ENCODE peak calls at places on chromosomes 6 and 20, in nine cellular contexts. G is fibroblast of mammary gland, P is mucosa of descending colon, F is H9, W is PC-9, I is esophagus squamous epithelium, E is AG04450, D is sigmoid colon, K is tibial artery. Q is an unnamed sample.

GRCh38 chr20:20829694-20830093 is 117.2 kb upstream of the RALGAPA2 start:
- DNase-seq in G (no peak), P (no peak), F (no peak), W (no peak), I (no peak), E (no peak), D (no peak), K (no peak), Q (no peak)

GRCh38 chr20:49754596-49754995 is 40.9 kb upstream of the B4GALT5 start:
- DNase-seq in G (no peak), P (no peak), F (no peak), W (no peak), I (no peak), E (no peak), D (no peak), K (no peak), Q (no peak)

GRCh38 chr6:150567823-150568383 is 31.8 kb upstream of the PLEKHG1 start:
- DNase-seq in G (no peak), P (no peak), F (no peak), W (no peak), I (no peak), E (no peak), D (no peak), K (no peak), Q (no peak)

GRCh38 chr6:152268846-152269442 is 368.2 kb downstream of the SYNE1 start:
- DNase-seq in G (peak; percentile 64), P (no peak), F (no peak), W (no peak), I (no peak), E (no peak), D (no peak), K (no peak), Q (no peak)

GRCh38 chr20:57211949-57212889 is 54.2 kb downstream of the BMP7 start:
- DNase-seq in G (peak; percentile 84), P (peak; percentile 36), F (peak; percentile 75), W (peak; percentile 82), I (no peak), E (peak; percentile 44), D (peak; percentile 91), K (no peak), Q (peak; percentile 48)

GRCh38 chr6:170035896-170036295 is 255.0 kb downstream of the DLL1 start:
- DNase-seq in G (no peak), P (no peak), F (no peak), W (no peak), I (no peak), E (no peak), D (peak; percentile 52), K (no peak), Q (peak; percentile 10)

GRCh38 chr6:136528477-136528876 is 21.7 kb downstream of the MAP7 start:
- DNase-seq in G (no peak), P (no peak), F (no peak), W (no peak), I (no peak), E (no peak), D (no peak), K (no peak), Q (no peak)

GRCh38 chr20:37343212-37343993 is 2.5 kb upstream of the SRC start:
- DNase-seq in G (no peak), P (peak; percentile 92), F (no peak), W (peak; percentile 74), I (no peak), E (no peak), D (peak; percentile 64), K (peak; percentile 63), Q (no peak)

GRCh38 chr6:30450908-30451818 is 38.1 kb upstream of the HLA-E start:
- DNase-seq in G (peak; percentile 48), P (peak; percentile 49), F (peak; percentile 49), W (no peak), I (no peak), E (peak; percentile 18), D (peak; percentile 74), K (no peak), Q (no peak)

GRCh38 chr20:45020236-45020886 is 54.0 kb downstream of the STK4 start:
- DNase-seq in G (no peak), P (peak; percentile 57), F (no peak), W (no peak), I (no peak), E (no peak), D (no peak), K (no peak), Q (no peak)

GRCh38 chr6:5656226-5656625 is 350.5 kb downstream of the NRN1 start:
- DNase-seq in G (no peak), P (no peak), F (no peak), W (no peak), I (no peak), E (no peak), D (no peak), K (no peak), Q (no peak)

GRCh38 chr6:32153835-32154513 is at the start of gene PPT2:
- DNase-seq in G (peak; percentile 93), P (peak; percentile 86), F (peak; percentile 93), W (peak; percentile 77), I (no peak), E (peak; percentile 76), D (peak; percentile 98), K (peak; percentile 97), Q (peak; percentile 90)

GRCh38 chr20:47032969-47033578 is 138.4 kb downstream of the EYA2 start:
- DNase-seq in G (no peak), P (no peak), F (no peak), W (no peak), I (no peak), E (no peak), D (no peak), K (no peak), Q (no peak)

GRCh38 chr20:24948939-24949679 is at the start of gene CST7:
- DNase-seq in G (no peak), P (peak; percentile 62), F (peak; percentile 18), W (peak; percentile 20), I (no peak), E (no peak), D (peak; percentile 66), K (no peak), Q (no peak)
- TF ChIP-seq CTCF in G (no peak), P (no peak), F (no peak), W (no peak), I (no peak), E (no peak), D (no peak), K (no peak), Q (no peak)

DNA sequence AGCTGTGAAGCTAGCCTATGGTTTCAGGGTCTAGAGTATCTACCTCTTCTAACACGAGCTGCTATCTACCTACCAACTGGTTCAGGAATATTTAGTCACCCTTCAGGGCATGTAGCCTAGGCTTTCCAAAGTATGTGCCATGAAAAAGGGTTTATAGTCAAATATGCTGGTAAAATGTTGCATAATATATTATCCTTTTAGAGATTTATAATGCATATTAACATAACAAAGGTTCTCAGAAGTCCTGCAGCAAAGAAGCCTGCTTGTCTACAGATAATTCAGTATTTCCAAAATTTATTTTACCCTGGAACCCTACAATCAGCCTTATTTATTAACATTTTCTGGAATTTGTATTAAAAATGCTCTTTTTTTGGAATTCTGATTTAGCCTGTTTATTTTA is 56.0 kb downstream of the PRDM13 start:
- DNase-seq in G (no peak), P (no peak), F (no peak), W (no peak), I (no peak), E (no peak), D (no peak), K (no peak), Q (no peak)
- TF ChIP-seq CTCF in G (no peak), P (no peak), F (no peak), W (no peak), I (no peak), E (no peak), D (no peak), K (no peak), Q (no peak)

DNA sequence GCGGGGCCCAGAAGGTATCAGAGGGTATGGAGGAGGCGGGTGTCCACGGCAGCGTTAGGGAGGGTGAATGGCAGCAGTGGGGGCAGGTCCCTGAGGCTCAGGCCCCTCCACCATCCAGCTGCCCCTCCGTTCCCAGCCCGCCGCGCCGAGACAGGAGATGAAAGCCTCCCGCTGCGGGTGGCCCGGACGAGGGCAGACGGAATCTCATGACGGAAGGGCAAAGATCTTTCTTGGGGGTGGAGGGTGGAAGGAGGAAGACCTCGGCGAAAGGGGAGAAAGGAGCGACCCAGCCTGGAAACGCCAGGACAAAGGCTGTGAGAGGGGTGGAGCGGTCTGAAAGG is 441 bp downstream of the MICAL1 start:
- DNase-seq in G (no peak), P (peak; percentile 63), F (no peak), W (no peak), I (no peak), E (no peak), D (no peak), K (no peak), Q (peak; percentile 49)
- TF ChIP-seq CTCF in G (no peak), P (no peak), F (no peak), W (no peak), I (no peak), E (no peak), D (no peak), K (no peak), Q (no peak)

GRCh38 chr6:21587182-21587924 is 6.2 kb upstream of the SOX4 start:
- DNase-seq in G (peak; percentile 63), P (peak; percentile 72), F (peak; percentile 75), W (peak; percentile 66), I (no peak), E (no peak), D (peak; percentile 72), K (peak; percentile 77), Q (peak; percentile 79)

GRCh38 chr6:21586300-21586699 is 7.3 kb upstream of the SOX4 start:
- DNase-seq in G (no peak), P (no peak), F (no peak), W (no peak), I (no peak), E (no peak), D (no peak), K (no peak), Q (no peak)

GRCh38 chr6:21588812-21589811 is 4.4 kb upstream of the SOX4 start:
- DNase-seq in G (peak; percentile 84), P (peak; percentile 96), F (peak; percentile 90), W (peak; percentile 88), I (peak; percentile 6), E (peak; percentile 68), D (peak; percentile 91), K (peak; percentile 89), Q (peak; percentile 97)

GRCh38 chr6:21586760-21587181 is 6.8 kb upstream of the SOX4 start:
- DNase-seq in G (no peak), P (peak; percentile 74), F (no peak), W (no peak), I (no peak), E (no peak), D (no peak), K (no peak), Q (no peak)

DNA sequence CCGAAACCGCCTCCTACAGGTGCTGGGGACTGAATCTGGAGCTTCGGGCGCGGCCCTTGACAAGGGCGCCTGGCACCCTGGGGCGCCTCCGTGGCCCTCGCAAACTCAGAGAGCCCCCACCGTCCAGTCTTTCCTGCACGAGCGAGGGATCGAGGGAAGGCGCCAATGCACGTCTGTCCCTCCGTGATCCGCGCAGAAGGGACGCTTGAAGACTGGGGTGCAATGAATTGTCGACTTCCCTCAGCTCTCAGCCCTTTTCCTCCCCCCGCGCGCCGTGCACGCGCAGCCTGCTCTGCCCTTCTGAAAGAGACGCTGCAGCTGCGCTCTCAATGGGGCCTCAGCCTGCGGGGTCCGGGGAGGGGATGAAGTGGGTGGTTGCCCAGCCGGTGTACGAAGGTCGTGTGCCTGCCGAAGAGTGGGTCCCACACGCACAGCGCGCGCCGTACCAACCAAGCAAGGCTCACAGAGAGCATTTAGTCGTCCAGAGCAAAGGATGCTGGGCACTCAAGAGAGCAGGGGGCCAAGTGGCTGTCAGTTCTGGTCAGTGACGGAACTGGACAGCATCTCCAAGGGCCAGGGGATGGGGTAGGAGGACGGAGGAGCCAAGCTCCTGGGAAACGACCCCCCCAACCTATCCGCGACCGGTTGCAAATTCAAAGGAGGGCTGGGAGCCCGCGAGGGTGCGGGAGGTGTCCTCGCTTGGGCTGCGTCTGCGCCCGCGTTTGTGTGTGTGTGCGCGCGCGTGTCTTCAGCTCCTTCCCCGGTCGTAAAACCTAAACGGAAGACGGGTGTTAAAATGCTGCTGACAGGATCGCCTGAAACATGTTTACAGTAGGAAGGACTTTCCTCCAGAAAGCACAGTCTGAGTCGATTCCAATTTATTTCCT is 5.4 kb upstream of the SOX4 start:
- DNase-seq in G (peak; percentile 52), P (peak; percentile 77), F (peak; percentile 60), W (peak; percentile 59), I (no peak), E (no peak), D (peak; percentile 75), K (peak; percentile 76), Q (peak; percentile 84)
- TF ChIP-seq CTCF in G (no peak), P (no peak), F (no peak), W (no peak), I (no peak), E (no peak), D (no peak), K (no peak), Q (no peak)

Q was measured in glutamatergic neuron.